ENCODE peak calls at places on chromosome 17, in four cellular contexts. D, U, E and M are unnamed samples.

GRCh38 chr17:28244446-28244845 is 74.6 kb upstream of the TMEM97 start:
- DNase-seq in D (no peak), U (no peak), E (no peak), M (no peak)

GRCh38 chr17:61126476-61127240 is 273.0 kb upstream of the TBX2 start:
- DNase-seq in D (no peak), U (no peak), E (no peak), M (no peak)

GRCh38 chr17:20156196-20157077 is 147.3 kb downstream of the SPECC1 start:
- DNase-seq in D (peak), U (peak), E (peak), M (peak)

GRCh38 chr17:50221500-50222480 is 20.4 kb upstream of the COL1A1 start:
- DNase-seq in D (peak), U (peak), E (no peak), M (peak)

GRCh38 chr17:44367219-44367618 is 3.6 kb upstream of the FAM171A2 start:
- DNase-seq in D (no peak), U (no peak), E (no peak), M (no peak)

GRCh38 chr17:79631640-79632431 is 21.0 kb upstream of the RBFOX3 start:
- DNase-seq in D (no peak), U (no peak), E (no peak), M (no peak)

GRCh38 chr17:6554871-6555330 is 1.5 kb downstream of the PITPNM3 start:
- DNase-seq in D (no peak), U (no peak), E (peak), M (no peak)

GRCh38 chr17:9306086-9306485 is 269.5 kb downstream of the STX8 start:
- DNase-seq in D (no peak), U (no peak), E (no peak), M (no peak)

GRCh38 chr17:32341141-32341856 is 674 bp downstream of the C17orf75 start:
- DNase-seq in D (peak), U (no peak), E (no peak), M (no peak)

GRCh38 chr17:41404024-41404651 is 6.7 kb upstream of the KRT31 start:
- DNase-seq in D (peak), U (peak), E (no peak), M (no peak)

GRCh38 chr17:8696456-8696855 is 48.2 kb downstream of the CCDC42 start:
- DNase-seq in D (no peak), U (no peak), E (no peak), M (no peak)

GRCh38 chr17:9498490-9498889 is 77.1 kb downstream of the STX8 start:
- DNase-seq in D (no peak), U (no peak), E (no peak), M (no peak)

GRCh38 chr17:44024271-44024663 is 9.5 kb upstream of the TMEM101 start:
- DNase-seq in D (no peak), U (no peak), E (no peak), M (no peak)

GRCh38 chr17:45036696-45037095 is 14.7 kb downstream of the DCAKD start:
- DNase-seq in D (no peak), U (no peak), E (peak), M (no peak)

GRCh38 chr17:2398655-2399571 is 1.9 kb downstream of the MNT start:
- DNase-seq in D (peak), U (peak), E (peak), M (peak)

GRCh38 chr17:30236297-30236624 is 764 bp upstream of the SLC6A4 start:
- DNase-seq in D (no peak), U (no peak), E (no peak), M (no peak)
- H3K4me3 ChIP-seq in D (peak), U (peak), E (peak), M (peak)

GRCh38 chr17:74862108-74862901 is 2.6 kb upstream of the GRIN2C start:
- DNase-seq in D (peak), U (peak), E (peak), M (peak)
- H3K4me3 ChIP-seq in D (no peak), U (no peak), E (peak), M (no peak)

DNA sequence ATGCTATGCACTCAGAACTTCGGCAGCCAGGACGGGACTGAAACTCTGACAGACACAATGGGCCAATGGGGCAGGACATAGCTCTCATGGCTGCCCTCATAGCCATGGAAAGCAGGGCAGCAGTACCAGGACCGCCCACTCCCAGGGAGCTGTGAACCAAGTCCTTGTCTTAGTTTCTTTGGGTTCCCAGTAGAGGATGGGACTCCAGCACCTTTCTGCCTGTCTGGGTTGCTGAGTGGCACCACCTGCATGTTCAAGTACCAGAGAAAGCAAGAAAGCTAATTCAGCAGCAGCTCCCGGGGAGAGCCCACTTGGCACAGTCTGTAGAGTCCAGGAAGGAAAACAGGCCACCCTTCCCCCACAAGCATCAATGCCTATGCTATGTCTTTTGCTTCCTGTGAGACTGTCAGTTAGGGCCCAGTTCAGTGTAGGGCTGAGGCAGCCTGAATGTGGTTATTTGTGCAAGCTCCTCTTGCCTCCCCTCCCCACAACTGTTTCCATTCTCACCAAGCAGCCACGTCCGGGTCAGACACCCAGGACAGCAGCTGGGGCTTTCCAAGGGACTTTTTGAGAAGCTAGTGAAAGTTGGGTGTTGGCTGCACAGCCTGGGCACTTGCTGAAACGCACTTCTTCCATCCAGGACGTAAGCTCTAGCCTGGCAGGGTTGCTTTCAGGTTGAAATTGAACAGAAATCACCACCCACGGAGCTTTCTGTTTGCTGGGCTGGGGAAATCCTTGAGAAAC is 7.8 kb downstream of the SUPT4H1 start:
- DNase-seq in D (no peak), U (no peak), E (peak), M (no peak)
- H3K4me3 ChIP-seq in D (no peak), U (no peak), E (peak), M (no peak)

GRCh38 chr17:36919407-36919968 is 17.8 kb upstream of the LHX1 start:
- DNase-seq in D (no peak), U (no peak), E (no peak), M (no peak)

GRCh38 chr17:36923814-36924221 is 13.5 kb upstream of the LHX1 start:
- DNase-seq in D (no peak), U (no peak), E (no peak), M (no peak)

GRCh38 chr17:36922175-36922574 is 15.1 kb upstream of the LHX1 start:
- DNase-seq in D (no peak), U (no peak), E (no peak), M (no peak)

GRCh38 chr17:36920032-36921000 is 17.0 kb upstream of the LHX1 start:
- DNase-seq in D (no peak), U (no peak), E (no peak), M (no peak)

DNA sequence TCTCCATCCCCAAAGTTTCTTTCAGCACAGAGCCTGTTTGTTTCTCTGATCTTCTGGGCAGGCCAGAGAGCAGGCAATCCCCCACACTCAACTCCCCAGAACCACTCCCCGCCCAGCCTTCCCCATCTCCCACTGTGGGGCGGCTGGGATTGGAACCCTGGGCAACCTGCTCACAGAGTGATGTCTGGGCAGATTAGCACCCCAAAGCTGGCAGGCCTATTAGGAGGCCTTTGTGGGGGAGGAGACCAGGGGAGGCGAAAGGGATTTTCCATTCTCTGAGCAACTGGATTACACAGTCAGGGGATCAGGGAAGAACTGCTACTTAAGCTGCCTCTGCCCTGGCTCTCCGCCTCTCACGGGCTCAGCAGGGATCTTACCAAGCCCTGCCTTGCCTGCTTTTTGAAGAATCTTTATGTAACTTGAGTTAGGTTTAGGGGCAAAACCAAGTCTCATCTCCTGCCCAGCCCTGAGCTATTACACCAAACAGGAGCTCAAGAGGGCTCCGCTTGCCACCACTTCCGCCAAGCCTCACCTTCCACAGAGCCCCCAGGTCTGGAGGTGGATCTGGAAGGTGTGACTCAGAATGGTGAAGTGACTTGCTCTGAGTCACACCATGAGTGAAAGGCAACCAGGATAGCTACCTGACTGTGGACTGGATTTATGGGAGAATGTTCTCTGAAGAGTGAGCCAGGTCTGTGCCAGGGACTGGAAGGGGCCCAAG is 16.0 kb upstream of the LHX1 start:
- DNase-seq in D (peak), U (no peak), E (no peak), M (no peak)
- H3K4me3 ChIP-seq in D (no peak), U (no peak), E (no peak), M (no peak)

DNA sequence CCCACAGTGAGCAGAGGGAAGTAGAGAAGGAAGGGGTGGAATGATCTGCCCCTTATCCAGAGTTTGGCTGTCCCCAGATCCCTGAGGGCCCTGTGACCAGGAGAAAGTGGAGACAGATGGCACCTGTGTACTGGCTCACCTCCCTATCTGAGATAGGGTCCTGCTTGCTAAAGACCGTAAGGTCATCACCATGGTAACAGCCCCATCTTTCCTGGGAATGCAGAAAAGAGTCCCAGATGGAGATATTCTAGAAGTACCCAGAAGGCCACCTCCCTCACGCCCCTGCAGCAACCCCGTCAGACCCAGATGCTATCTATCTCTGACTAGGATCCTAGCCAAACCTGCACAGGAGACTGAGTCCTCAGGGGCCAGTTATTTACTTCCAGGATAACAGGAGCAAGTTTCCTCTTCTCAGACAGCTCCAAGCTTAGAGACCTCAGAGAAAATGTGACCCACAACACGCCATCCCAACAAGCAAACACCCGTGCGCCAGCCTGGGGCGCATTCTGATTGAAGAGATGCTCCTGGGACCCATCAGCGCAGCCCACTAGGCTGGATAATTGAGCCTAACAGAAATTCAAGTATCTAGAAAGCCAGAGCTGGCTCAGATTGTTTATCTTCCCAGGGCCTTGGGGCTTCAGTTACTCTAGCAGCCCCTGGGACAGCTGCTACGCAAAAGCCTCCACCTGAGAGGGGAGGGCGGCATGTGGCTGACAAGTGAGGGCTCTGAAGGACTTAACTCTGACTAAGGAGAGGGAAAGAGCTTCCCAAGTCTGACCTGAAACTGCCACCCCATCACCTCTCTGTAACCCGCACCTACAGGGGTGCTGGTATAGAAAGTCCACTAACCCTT is 1.9 kb downstream of the ORMDL3 start:
- DNase-seq in D (no peak), U (no peak), E (no peak), M (no peak)
- H3K4me3 ChIP-seq in D (no peak), U (no peak), E (peak), M (no peak)

GRCh38 chr17:12672944-12673343 is 7.3 kb downstream of the MYOCD start:
- DNase-seq in D (no peak), U (no peak), E (no peak), M (no peak)

GRCh38 chr17:12673788-12674187 is 8.1 kb downstream of the MYOCD start:
- DNase-seq in D (peak), U (no peak), E (no peak), M (no peak)
- H3K4me3 ChIP-seq in D (no peak), U (no peak), E (no peak), M (no peak)

GRCh38 chr17:55286681-55287589 is 22.2 kb downstream of the HLF start:
- DNase-seq in D (peak), U (peak), E (peak), M (peak)

GRCh38 chr17:55284001-55284884 is 19.5 kb downstream of the HLF start:
- DNase-seq in D (no peak), U (no peak), E (no peak), M (no peak)

GRCh38 chr17:55283256-55283965 is 18.7 kb downstream of the HLF start:
- DNase-seq in D (no peak), U (no peak), E (no peak), M (no peak)

GRCh38 chr17:55285340-55286301 is 20.9 kb downstream of the HLF start:
- DNase-seq in D (peak), U (peak), E (peak), M (peak)

DNA sequence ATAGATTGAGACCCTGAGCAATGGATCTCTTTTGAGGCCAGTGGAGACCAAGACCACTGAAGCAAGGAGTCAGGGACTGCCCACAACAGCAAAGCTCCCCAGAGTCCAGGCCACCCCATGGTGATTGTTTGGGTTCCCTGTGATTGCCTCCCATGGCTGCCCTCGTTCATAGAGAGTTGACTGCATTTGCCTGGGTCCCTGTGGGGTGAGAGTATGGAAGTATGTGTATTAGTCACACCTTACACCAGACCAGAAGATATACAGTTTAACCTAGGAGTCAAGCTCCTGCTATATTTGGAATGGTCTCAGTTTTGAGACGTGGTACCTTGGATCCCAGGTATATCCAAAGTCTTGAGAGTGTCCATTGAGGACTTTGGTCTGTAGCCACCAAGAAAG is 20.2 kb downstream of the HLF start:
- DNase-seq in D (no peak), U (peak), E (no peak), M (no peak)
- H3K4me3 ChIP-seq in D (no peak), U (no peak), E (no peak), M (no peak)

GRCh38 chr17:81929253-81930141 is 2.0 kb upstream of the MAFG start:
- DNase-seq in D (no peak), U (no peak), E (no peak), M (no peak)
- H3K4me3 ChIP-seq in D (no peak), U (no peak), E (no peak), M (no peak)

GRCh38 chr17:33751702-33752065 is 458.6 kb upstream of the ASIC2 start:
- DNase-seq in D (peak), U (no peak), E (no peak), M (no peak)
- H3K4me3 ChIP-seq in D (peak), U (no peak), E (no peak), M (no peak)

GRCh38 chr17:82384051-82384729 is 12.6 kb downstream of the UTS2R start:
- DNase-seq in D (no peak), U (no peak), E (no peak), M (peak)

GRCh38 chr17:82386256-82386831 is 14.8 kb downstream of the UTS2R start:
- DNase-seq in D (no peak), U (no peak), E (no peak), M (peak)

GRCh38 chr17:82384730-82385429 is 13.3 kb downstream of the UTS2R start:
- DNase-seq in D (peak), U (peak), E (peak), M (peak)

GRCh38 chr17:82386881-82387498 is 15.4 kb downstream of the UTS2R start:
- DNase-seq in D (no peak), U (no peak), E (no peak), M (peak)

GRCh38 chr17:82385559-82386255 is 14.1 kb downstream of the UTS2R start:
- DNase-seq in D (no peak), U (no peak), E (no peak), M (peak)
- H3K4me3 ChIP-seq in D (no peak), U (no peak), E (no peak), M (no peak)